ENCODE peak calls at places on chromosome 1, in seven cellular contexts. D, Y, C, B, K, U and W are unnamed samples.

GRCh38 chr1:30377230-30378022 is 346.0 kb downstream of the MATN1 start:
- DNase-seq in D (no peak), Y (no peak), C (no peak), B (no peak), K (no peak), U (no peak), W (no peak)

GRCh38 chr1:48670234-48671020 is 106.3 kb downstream of the BEND5 start:
- DNase-seq in D (no peak), Y (no peak), C (no peak), B (no peak), K (no peak), U (no peak), W (no peak)

GRCh38 chr1:31666290-31666963 is 21.8 kb upstream of the PEF1 start:
- DNase-seq in D (no peak), Y (no peak), C (no peak), B (peak; percentile 9), K (no peak), U (peak; percentile 4), W (no peak)

GRCh38 chr1:167644551-167644950 is 14.5 kb downstream of the RCSD1 start:
- DNase-seq in D (no peak), Y (no peak), C (no peak), B (no peak), K (no peak), U (no peak), W (no peak)

GRCh38 chr1:245091818-245092637 is 62.8 kb upstream of the KIF26B start:
- DNase-seq in D (peak; percentile 89), Y (no peak), C (no peak), B (peak; percentile 95), K (no peak), U (peak; percentile 97), W (no peak)

GRCh38 chr1:64133036-64133435 is 70.4 kb upstream of the UBE2U start:
- DNase-seq in D (peak; percentile 73), Y (no peak), C (no peak), B (peak; percentile 78), K (no peak), U (peak; percentile 55), W (no peak)

GRCh38 chr1:1179983-1180861 is 6.5 kb downstream of the TTLL10 start:
- DNase-seq in D (no peak), Y (no peak), C (no peak), B (no peak), K (no peak), U (no peak), W (no peak)

GRCh38 chr1:62424412-62424811 is 12.4 kb upstream of the USP1 start:
- DNase-seq in D (no peak), Y (no peak), C (no peak), B (no peak), K (no peak), U (no peak), W (no peak)

GRCh38 chr1:203450016-203450415 is 25.6 kb upstream of the PRELP start:
- DNase-seq in D (no peak), Y (no peak), C (no peak), B (no peak), K (no peak), U (no peak), W (no peak)

GRCh38 chr1:179709841-179710329 is 33.2 kb upstream of the FAM163A start:
- DNase-seq in D (no peak), Y (no peak), C (no peak), B (peak; percentile 82), K (no peak), U (no peak), W (no peak)

GRCh38 chr1:191624044-191624443 is 534.2 kb upstream of the RGS18 start:
- DNase-seq in D (no peak), Y (no peak), C (no peak), B (no peak), K (no peak), U (no peak), W (no peak)

GRCh38 chr1:190416239-190416638 is 61.4 kb downstream of the BRINP3 start:
- DNase-seq in D (no peak), Y (no peak), C (no peak), B (no peak), K (no peak), U (no peak), W (no peak)

GRCh38 chr1:228336308-228337030 is 70.2 kb downstream of the TRIM11 start:
- DNase-seq in D (no peak), Y (no peak), C (no peak), B (no peak), K (no peak), U (no peak), W (no peak)

GRCh38 chr1:220153147-220153546 is 59.2 kb downstream of the IARS2 start:
- DNase-seq in D (no peak), Y (no peak), C (no peak), B (no peak), K (no peak), U (no peak), W (no peak)

GRCh38 chr1:150162862-150163706 is 13.4 kb downstream of the PLEKHO1 start:
- DNase-seq in D (peak; percentile 66), Y (peak; percentile 77), C (peak; percentile 92), B (peak; percentile 99), K (peak; percentile 24), U (no peak), W (peak; percentile 75)

GRCh38 chr1:97545446-97545845 is 375.4 kb downstream of the DPYD start:
- DNase-seq in D (no peak), Y (no peak), C (no peak), B (no peak), K (no peak), U (no peak), W (no peak)

GRCh38 chr1:7389786-7390603 is 381.1 kb upstream of the VAMP3 start:
- DNase-seq in D (no peak), Y (no peak), C (no peak), B (no peak), K (no peak), U (no peak), W (no peak)

GRCh38 chr1:205229399-205229861 is 1.7 kb downstream of the TMCC2 start:
- DNase-seq in D (peak; percentile 93), Y (peak; percentile 87), C (no peak), B (no peak), K (peak; percentile 70), U (peak; percentile 22), W (peak; percentile 87)

GRCh38 chr1:93734999-93735398 is 53.4 kb upstream of the BCAR3 start:
- DNase-seq in D (no peak), Y (no peak), C (no peak), B (no peak), K (no peak), U (no peak), W (no peak)